ENCODE peak calls at places on chromosomes 6 and 20, in seven cellular contexts. One of them, this sample, is unnamed.

GRCh38 chr20:21102691-21103311 is 3.4 kb downstream of the LINC00237 start:
- DNase-seq in H9: peak; percentile 76
- DNase-seq in IMR-90: peak; percentile 1
- DNase-seq in H1: peak; percentile 75
- DNase-seq in mesendoderm: peak; percentile 73
- DNase-seq in neuronal stem cell: no peak
- DNase-seq in trophoblast cell: peak; percentile 29
- DNase-seq in this sample: peak; percentile 20

GRCh38 chr20:52972190-52972937 is at the start of gene TSHZ2:
- DNase-seq in H9: peak; percentile 52
- DNase-seq in IMR-90: peak; percentile 1
- DNase-seq in H1: peak; percentile 56
- DNase-seq in mesendoderm: peak; percentile 48
- DNase-seq in neuronal stem cell: no peak
- DNase-seq in trophoblast cell: no peak
- DNase-seq in this sample: peak; percentile 78

GRCh38 chr20:58481541-58482021 is 33.6 kb downstream of the APCDD1L start:
- DNase-seq in H9: peak; percentile 79
- DNase-seq in IMR-90: no peak
- DNase-seq in H1: peak; percentile 96
- DNase-seq in mesendoderm: peak; percentile 77
- DNase-seq in neuronal stem cell: peak; percentile 64
- DNase-seq in trophoblast cell: peak; percentile 15
- DNase-seq in this sample: peak; percentile 60

GRCh38 chr6:149680490-149680889 is 32.0 kb upstream of the KATNA1 start:
- DNase-seq in H9: no peak
- DNase-seq in IMR-90: no peak
- DNase-seq in H1: no peak
- DNase-seq in mesendoderm: no peak
- DNase-seq in neuronal stem cell: no peak
- DNase-seq in trophoblast cell: no peak
- DNase-seq in this sample: no peak

GRCh38 chr6:168837231-168837903 is 396.4 kb downstream of the SMOC2 start:
- DNase-seq in H9: no peak
- DNase-seq in IMR-90: no peak
- DNase-seq in H1: no peak
- DNase-seq in mesendoderm: no peak
- DNase-seq in neuronal stem cell: no peak
- DNase-seq in trophoblast cell: peak; percentile 45
- DNase-seq in this sample: no peak

GRCh38 chr6:37556884-37557644 is 57.4 kb upstream of the CCDC167 start:
- DNase-seq in H9: no peak
- DNase-seq in IMR-90: no peak
- DNase-seq in H1: no peak
- DNase-seq in mesendoderm: no peak
- DNase-seq in neuronal stem cell: no peak
- DNase-seq in trophoblast cell: no peak
- DNase-seq in this sample: no peak

GRCh38 chr6:73695619-73696421 is at the start of gene CD109:
- DNase-seq in H9: peak; percentile 79
- DNase-seq in IMR-90: peak; percentile 73
- DNase-seq in H1: peak; percentile 70
- DNase-seq in mesendoderm: peak; percentile 79
- DNase-seq in neuronal stem cell: peak; percentile 50
- DNase-seq in trophoblast cell: peak; percentile 48
- DNase-seq in this sample: peak; percentile 94

GRCh38 chr20:20713244-20713765 is 861 bp upstream of the RALGAPA2 start:
- DNase-seq in H9: no peak
- DNase-seq in IMR-90: no peak
- DNase-seq in H1: no peak
- DNase-seq in mesendoderm: no peak
- DNase-seq in neuronal stem cell: no peak
- DNase-seq in trophoblast cell: peak; percentile 99
- DNase-seq in this sample: no peak

GRCh38 chr20:46916244-46916603 is 21.6 kb downstream of the EYA2 start:
- DNase-seq in H9: no peak
- DNase-seq in IMR-90: no peak
- DNase-seq in H1: no peak
- DNase-seq in mesendoderm: no peak
- DNase-seq in neuronal stem cell: no peak
- DNase-seq in trophoblast cell: no peak
- DNase-seq in this sample: no peak

GRCh38 chr6:16324622-16325225 is 86.3 kb downstream of the GMPR start:
- DNase-seq in H9: no peak
- DNase-seq in IMR-90: peak; percentile 46
- DNase-seq in H1: no peak
- DNase-seq in mesendoderm: peak; percentile 27
- DNase-seq in neuronal stem cell: no peak
- DNase-seq in trophoblast cell: no peak
- DNase-seq in this sample: peak; percentile 33

GRCh38 chr20:31722388-31723281 is at the start of gene BCL2L1:
- DNase-seq in H9: peak; percentile 81
- DNase-seq in IMR-90: peak; percentile 82
- DNase-seq in H1: peak; percentile 80
- DNase-seq in mesendoderm: peak; percentile 93
- DNase-seq in neuronal stem cell: peak; percentile 77
- DNase-seq in trophoblast cell: peak; percentile 86
- DNase-seq in this sample: peak; percentile 95

GRCh38 chr6:45423901-45424627 is 46.3 kb upstream of the SUPT3H start:
- DNase-seq in H9: peak; percentile 48
- DNase-seq in IMR-90: no peak
- DNase-seq in H1: peak; percentile 61
- DNase-seq in mesendoderm: peak; percentile 49
- DNase-seq in neuronal stem cell: peak; percentile 11
- DNase-seq in trophoblast cell: peak; percentile 22
- DNase-seq in this sample: peak; percentile 57

GRCh38 chr20:2946988-2947961 is 74.0 kb downstream of the PTPRA start:
- DNase-seq in H9: no peak
- DNase-seq in IMR-90: peak; percentile 75
- DNase-seq in H1: no peak
- DNase-seq in mesendoderm: no peak
- DNase-seq in neuronal stem cell: peak; percentile 71
- DNase-seq in trophoblast cell: peak; percentile 25
- DNase-seq in this sample: peak; percentile 88

GRCh38 chr6:162964703-162965140 is 236.9 kb downstream of the PACRG start:
- DNase-seq in H9: no peak
- DNase-seq in IMR-90: peak; percentile 99
- DNase-seq in H1: no peak
- DNase-seq in mesendoderm: no peak
- DNase-seq in neuronal stem cell: no peak
- DNase-seq in trophoblast cell: peak; percentile 87
- DNase-seq in this sample: peak; percentile 98

GRCh38 chr20:38210741-38211140 is 45.7 kb upstream of the TGM2 start:
- DNase-seq in H9: no peak
- DNase-seq in IMR-90: peak; percentile 64
- DNase-seq in H1: no peak
- DNase-seq in mesendoderm: no peak
- DNase-seq in neuronal stem cell: no peak
- DNase-seq in trophoblast cell: no peak
- DNase-seq in this sample: no peak

GRCh38 chr20:46433051-46433450 is 26.6 kb upstream of the ELMO2 start:
- DNase-seq in H9: no peak
- DNase-seq in IMR-90: no peak
- DNase-seq in H1: no peak
- DNase-seq in mesendoderm: no peak
- DNase-seq in neuronal stem cell: no peak
- DNase-seq in trophoblast cell: no peak
- DNase-seq in this sample: no peak

GRCh38 chr6:75351570-75351969 is 67.0 kb upstream of the TMEM30A start:
- DNase-seq in H9: no peak
- DNase-seq in IMR-90: no peak
- DNase-seq in H1: no peak
- DNase-seq in mesendoderm: no peak
- DNase-seq in neuronal stem cell: no peak
- DNase-seq in trophoblast cell: no peak
- DNase-seq in this sample: no peak

GRCh38 chr6:33206027-33206863 is 1.8 kb downstream of the HSD17B8 start:
- DNase-seq in H9: no peak
- DNase-seq in IMR-90: no peak
- DNase-seq in H1: no peak
- DNase-seq in mesendoderm: no peak
- DNase-seq in neuronal stem cell: no peak
- DNase-seq in trophoblast cell: no peak
- DNase-seq in this sample: peak; percentile 46

GRCh38 chr6:49553353-49553752 is 2.9 kb downstream of the C6orf141 start:
- DNase-seq in H9: no peak
- DNase-seq in IMR-90: peak; percentile 1
- DNase-seq in H1: no peak
- DNase-seq in mesendoderm: no peak
- DNase-seq in neuronal stem cell: no peak
- DNase-seq in trophoblast cell: peak; percentile 89
- DNase-seq in this sample: no peak

GRCh38 chr6:83815631-83816030 is 37.5 kb upstream of the RIPPLY2 start:
- DNase-seq in H9: no peak
- DNase-seq in IMR-90: no peak
- DNase-seq in H1: no peak
- DNase-seq in mesendoderm: peak; percentile 38
- DNase-seq in neuronal stem cell: no peak
- DNase-seq in trophoblast cell: no peak
- DNase-seq in this sample: peak; percentile 42
- H2BK5ac ChIP-seq in H9: no peak overlapping the region
- H2BK5ac ChIP-seq in IMR-90: no peak overlapping the region
- H2BK5ac ChIP-seq in H1: no peak overlapping the region
- H2BK5ac ChIP-seq in mesendoderm: no peak overlapping the region
- H2BK5ac ChIP-seq in neuronal stem cell: no peak overlapping the region
- H2BK5ac ChIP-seq in trophoblast cell: no peak overlapping the region
- H2BK5ac ChIP-seq in this sample: no peak overlapping the region

GRCh38 chr6:79233611-79234149 is 802 bp downstream of the HMGN3 start:
- DNase-seq in H9: peak; percentile 90
- DNase-seq in IMR-90: peak; percentile 82
- DNase-seq in H1: peak; percentile 89
- DNase-seq in mesendoderm: peak; percentile 95
- DNase-seq in neuronal stem cell: peak; percentile 62
- DNase-seq in trophoblast cell: peak; percentile 95
- DNase-seq in this sample: peak; percentile 95

GRCh38 chr6:79230149-79230548 is 4.3 kb downstream of the HMGN3 start:
- DNase-seq in H9: no peak
- DNase-seq in IMR-90: no peak
- DNase-seq in H1: no peak
- DNase-seq in mesendoderm: no peak
- DNase-seq in neuronal stem cell: no peak
- DNase-seq in trophoblast cell: peak; percentile 96
- DNase-seq in this sample: no peak

GRCh38 chr6:79234150-79235022 is at the start of gene HMGN3:
- DNase-seq in H9: peak; percentile 92
- DNase-seq in IMR-90: peak; percentile 91
- DNase-seq in H1: peak; percentile 89
- DNase-seq in mesendoderm: peak; percentile 95
- DNase-seq in neuronal stem cell: peak; percentile 75
- DNase-seq in trophoblast cell: peak; percentile 96
- DNase-seq in this sample: peak; percentile 95

GRCh38 chr6:79231101-79231500 is 3.4 kb downstream of the HMGN3 start:
- DNase-seq in H9: no peak
- DNase-seq in IMR-90: no peak
- DNase-seq in H1: no peak
- DNase-seq in mesendoderm: no peak
- DNase-seq in neuronal stem cell: no peak
- DNase-seq in trophoblast cell: peak; percentile 80
- DNase-seq in this sample: no peak

DNA sequence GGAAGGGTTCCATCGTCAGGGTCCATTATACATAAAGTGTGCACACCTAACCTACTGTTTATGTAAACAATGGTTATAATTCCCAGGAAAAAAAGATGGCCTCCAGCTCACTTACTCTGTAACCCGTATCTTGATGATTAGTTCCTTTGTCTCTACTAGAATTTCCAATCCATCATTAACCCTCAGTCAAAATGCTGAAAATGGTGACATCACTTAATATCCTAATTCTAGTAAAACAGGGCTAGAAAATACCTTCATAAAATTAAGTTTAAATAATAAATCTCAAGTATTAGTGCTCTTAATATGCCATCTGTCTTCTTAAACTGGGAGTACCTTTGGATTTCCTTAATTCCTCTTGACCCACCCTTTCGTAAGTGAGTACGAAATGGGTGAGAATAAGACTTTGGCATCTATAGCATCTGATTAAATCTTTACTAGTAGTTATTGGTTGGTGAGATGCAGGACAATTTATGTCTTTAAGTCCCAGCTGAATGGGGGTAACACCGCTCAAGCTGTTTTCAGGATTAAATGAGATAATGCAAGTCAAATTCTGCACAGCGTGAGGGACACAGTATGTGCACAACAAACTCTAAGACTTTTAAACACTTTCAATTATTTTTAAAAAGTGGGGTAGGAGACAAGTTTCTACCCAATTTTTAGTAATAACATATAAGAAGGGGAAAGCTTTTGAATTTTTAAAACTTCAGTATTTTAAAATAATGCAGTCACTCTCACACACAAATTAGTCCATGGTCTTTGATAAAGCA is 1.6 kb downstream of the HMGN3 start:
- DNase-seq in H9: no peak
- DNase-seq in IMR-90: no peak
- DNase-seq in H1: no peak
- DNase-seq in mesendoderm: no peak
- DNase-seq in neuronal stem cell: no peak
- DNase-seq in trophoblast cell: peak; percentile 56
- DNase-seq in this sample: no peak
- H3K4me1 ChIP-seq in H9: no peaks in the 10 kb centered on the region
- H3K4me1 ChIP-seq in IMR-90: no peaks in the 10 kb centered on the region
- H3K4me1 ChIP-seq in H1: no peaks in the 10 kb centered on the region
- H3K4me1 ChIP-seq in mesendoderm: peaks cover 3% of the 10 kb centered on the region
- H3K4me1 ChIP-seq in neuronal stem cell: peaks cover 2% of the 10 kb centered on the region
- H3K4me1 ChIP-seq in trophoblast cell: peaks cover 2% of the 10 kb centered on the region
- H3K4me1 ChIP-seq in this sample: no peaks in the 10 kb centered on the region

DNA sequence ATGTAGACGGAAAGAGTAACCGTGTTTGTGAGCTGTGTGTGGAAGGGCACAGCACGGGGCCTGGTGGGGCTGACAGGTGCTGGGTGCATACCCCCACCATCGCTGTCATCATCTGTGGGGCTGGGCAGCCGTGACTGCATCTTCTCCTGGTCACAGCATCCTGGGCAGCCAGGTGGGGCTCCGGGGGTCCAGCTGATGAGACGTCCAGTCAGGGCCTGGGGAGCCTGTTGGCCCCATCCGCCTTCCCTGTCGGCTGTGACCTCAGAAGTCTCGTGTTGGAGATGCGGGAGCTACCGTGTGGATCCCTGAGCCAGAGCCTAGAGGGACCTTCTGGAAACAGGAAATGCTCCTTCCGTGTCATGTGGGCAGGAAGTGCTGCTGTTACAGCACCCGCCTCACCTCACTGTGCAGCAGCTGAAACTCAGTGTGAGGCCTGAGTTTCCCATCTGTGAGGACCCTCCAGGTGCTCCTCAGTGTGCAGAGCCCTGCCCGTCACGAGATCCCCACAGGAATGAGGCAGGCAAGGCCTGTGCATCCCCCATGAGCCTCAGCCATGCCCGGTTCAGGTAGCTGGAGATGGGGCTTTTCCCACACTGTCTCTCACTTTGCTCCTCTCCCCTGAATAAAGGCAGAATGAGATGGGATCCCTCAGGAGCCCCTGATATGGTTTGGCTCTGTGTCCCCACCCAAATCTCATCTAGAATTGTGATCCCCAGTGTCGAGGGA is 108.7 kb downstream of the ERMARD start:
- DNase-seq in H9: no peak
- DNase-seq in IMR-90: no peak
- DNase-seq in H1: peak; percentile 23
- DNase-seq in mesendoderm: no peak
- DNase-seq in neuronal stem cell: no peak
- DNase-seq in trophoblast cell: no peak
- DNase-seq in this sample: no peak
- H2BK5ac ChIP-seq in H9: no peak overlapping the region
- H2BK5ac ChIP-seq in IMR-90: no peak overlapping the region
- H2BK5ac ChIP-seq in H1: no peak overlapping the region
- H2BK5ac ChIP-seq in mesendoderm: no peak overlapping the region
- H2BK5ac ChIP-seq in neuronal stem cell: peak overlapping the region; percentile 75
- H2BK5ac ChIP-seq in trophoblast cell: no peak overlapping the region
- H2BK5ac ChIP-seq in this sample: no peak overlapping the region

GRCh38 chr20:60060006-60060557 is 101.9 kb downstream of the CDH26 start:
- DNase-seq in H9: no peak
- DNase-seq in IMR-90: no peak
- DNase-seq in H1: no peak
- DNase-seq in mesendoderm: no peak
- DNase-seq in neuronal stem cell: no peak
- DNase-seq in trophoblast cell: no peak
- DNase-seq in this sample: no peak
- H3K4me1 ChIP-seq in H9: no peaks in the 10 kb centered on the region
- H3K4me1 ChIP-seq in IMR-90: peaks cover 16% of the 10 kb centered on the region
- H3K4me1 ChIP-seq in H1: peaks cover 10% of the 10 kb centered on the region
- H3K4me1 ChIP-seq in mesendoderm: peaks cover 4% of the 10 kb centered on the region
- H3K4me1 ChIP-seq in neuronal stem cell: peaks cover 9% of the 10 kb centered on the region
- H3K4me1 ChIP-seq in trophoblast cell: peaks cover 3% of the 10 kb centered on the region
- H3K4me1 ChIP-seq in this sample: peaks cover 31% of the 10 kb centered on the region